ENCODE peak calls at places on chromosome 19, in seven cellular contexts. One of them, this sample, is unnamed.

GRCh38 chr19:3443840-3444694 is 36.3 kb downstream of the SMIM24 start:
- DNase-seq in epithelial cell of proximal tubule: no peak
- DNase-seq in neural crest cell: peak; percentile 78
- DNase-seq in sciatic nerve: no peak
- DNase-seq in activated CD4-positive, alpha-beta memory T cell treated with anti-CD3 and anti-CD28 coated beads for 36 hours: no peak
- DNase-seq in OCI-LY7: no peak
- DNase-seq in KBM-7: peak; percentile 32
- DNase-seq in this sample: no peak

GRCh38 chr19:10915511-10916091 is 12.8 kb downstream of the YIPF2 start:
- DNase-seq in activated CD4-positive, alpha-beta memory T cell treated with anti-CD3 and anti-CD28 coated beads for 36 hours: no peak
- DNase-seq in epithelial cell of proximal tubule: no peak
- DNase-seq in KBM-7: no peak
- DNase-seq in sciatic nerve: no peak
- DNase-seq in OCI-LY7: no peak
- DNase-seq in neural crest cell: no peak
- DNase-seq in this sample: no peak

GRCh38 chr19:1571358-1571757 is 3.2 kb upstream of the MEX3D start:
- DNase-seq in neural crest cell: no peak
- DNase-seq in KBM-7: no peak
- DNase-seq in sciatic nerve: no peak
- DNase-seq in epithelial cell of proximal tubule: no peak
- DNase-seq in activated CD4-positive, alpha-beta memory T cell treated with anti-CD3 and anti-CD28 coated beads for 36 hours: no peak
- DNase-seq in OCI-LY7: no peak
- DNase-seq in this sample: no peak

GRCh38 chr19:7668842-7669241 is at the start of gene RETN:
- DNase-seq in activated CD4-positive, alpha-beta memory T cell treated with anti-CD3 and anti-CD28 coated beads for 36 hours: no peak
- DNase-seq in KBM-7: no peak
- DNase-seq in neural crest cell: no peak
- DNase-seq in epithelial cell of proximal tubule: no peak
- DNase-seq in sciatic nerve: no peak
- DNase-seq in OCI-LY7: no peak
- DNase-seq in this sample: no peak

GRCh38 chr19:12864721-12865715 is 16.2 kb downstream of the DNASE2 start:
- DNase-seq in epithelial cell of proximal tubule: no peak
- DNase-seq in KBM-7: no peak
- DNase-seq in sciatic nerve: no peak
- DNase-seq in OCI-LY7: no peak
- DNase-seq in neural crest cell: no peak
- DNase-seq in activated CD4-positive, alpha-beta memory T cell treated with anti-CD3 and anti-CD28 coated beads for 36 hours: no peak
- DNase-seq in this sample: no peak

GRCh38 chr19:40410030-40410389 is 3.2 kb downstream of the PRX start:
- DNase-seq in epithelial cell of proximal tubule: no peak
- DNase-seq in sciatic nerve: no peak
- DNase-seq in KBM-7: no peak
- DNase-seq in OCI-LY7: no peak
- DNase-seq in neural crest cell: no peak
- DNase-seq in activated CD4-positive, alpha-beta memory T cell treated with anti-CD3 and anti-CD28 coated beads for 36 hours: no peak
- DNase-seq in this sample: no peak

GRCh38 chr19:47284324-47284899 is 9.7 kb downstream of the INAFM1 start:
- DNase-seq in sciatic nerve: no peak
- DNase-seq in KBM-7: peak; percentile 80
- DNase-seq in epithelial cell of proximal tubule: no peak
- DNase-seq in neural crest cell: peak; percentile 79
- DNase-seq in OCI-LY7: peak; percentile 68
- DNase-seq in activated CD4-positive, alpha-beta memory T cell treated with anti-CD3 and anti-CD28 coated beads for 36 hours: no peak
- DNase-seq in this sample: peak; percentile 77

GRCh38 chr19:39083983-39084731 is at the start of gene ACP7:
- DNase-seq in activated CD4-positive, alpha-beta memory T cell treated with anti-CD3 and anti-CD28 coated beads for 36 hours: peak; percentile 38
- DNase-seq in OCI-LY7: no peak
- DNase-seq in KBM-7: no peak
- DNase-seq in epithelial cell of proximal tubule: no peak
- DNase-seq in neural crest cell: no peak
- DNase-seq in sciatic nerve: no peak
- DNase-seq in this sample: no peak

GRCh38 chr19:29811125-29812079 is at the start of gene CCNE1:
- DNase-seq in activated CD4-positive, alpha-beta memory T cell treated with anti-CD3 and anti-CD28 coated beads for 36 hours: peak; percentile 96
- DNase-seq in epithelial cell of proximal tubule: no peak
- DNase-seq in neural crest cell: peak; percentile 86
- DNase-seq in sciatic nerve: peak; percentile 98
- DNase-seq in OCI-LY7: peak; percentile 86
- DNase-seq in KBM-7: peak; percentile 80
- DNase-seq in this sample: peak; percentile 94

GRCh38 chr19:36963262-36963661 is 47.1 kb downstream of the ZNF568 start:
- DNase-seq in activated CD4-positive, alpha-beta memory T cell treated with anti-CD3 and anti-CD28 coated beads for 36 hours: no peak
- DNase-seq in epithelial cell of proximal tubule: no peak
- DNase-seq in OCI-LY7: no peak
- DNase-seq in neural crest cell: no peak
- DNase-seq in KBM-7: no peak
- DNase-seq in sciatic nerve: no peak
- DNase-seq in this sample: no peak

GRCh38 chr19:47157455-47158321 is 27.1 kb downstream of the SAE1 start:
- DNase-seq in epithelial cell of proximal tubule: peak; percentile 46
- DNase-seq in OCI-LY7: peak; percentile 31
- DNase-seq in activated CD4-positive, alpha-beta memory T cell treated with anti-CD3 and anti-CD28 coated beads for 36 hours: peak; percentile 49
- DNase-seq in KBM-7: peak; percentile 79
- DNase-seq in neural crest cell: peak; percentile 47
- DNase-seq in sciatic nerve: no peak
- DNase-seq in this sample: peak; percentile 39

GRCh38 chr19:47765522-47766358 is 12.8 kb upstream of the SELENOW start:
- DNase-seq in sciatic nerve: peak; percentile 83
- DNase-seq in neural crest cell: peak; percentile 83
- DNase-seq in OCI-LY7: peak; percentile 70
- DNase-seq in epithelial cell of proximal tubule: no peak
- DNase-seq in activated CD4-positive, alpha-beta memory T cell treated with anti-CD3 and anti-CD28 coated beads for 36 hours: peak; percentile 55
- DNase-seq in KBM-7: peak; percentile 74
- DNase-seq in this sample: peak; percentile 68

GRCh38 chr19:50043967-50044366 is 18.2 kb downstream of the ZNF473 start:
- DNase-seq in sciatic nerve: no peak
- DNase-seq in epithelial cell of proximal tubule: no peak
- DNase-seq in activated CD4-positive, alpha-beta memory T cell treated with anti-CD3 and anti-CD28 coated beads for 36 hours: no peak
- DNase-seq in neural crest cell: no peak
- DNase-seq in OCI-LY7: no peak
- DNase-seq in KBM-7: no peak
- DNase-seq in this sample: no peak

GRCh38 chr19:35120492-35120891 is 4.9 kb downstream of the FXYD3 start:
- DNase-seq in epithelial cell of proximal tubule: no peak
- DNase-seq in OCI-LY7: no peak
- DNase-seq in KBM-7: no peak
- DNase-seq in sciatic nerve: no peak
- DNase-seq in activated CD4-positive, alpha-beta memory T cell treated with anti-CD3 and anti-CD28 coated beads for 36 hours: no peak
- DNase-seq in neural crest cell: no peak
- DNase-seq in this sample: no peak

GRCh38 chr19:53047379-53047778 is 2.8 kb downstream of the ERVV-2 start:
- DNase-seq in KBM-7: no peak
- DNase-seq in sciatic nerve: no peak
- DNase-seq in epithelial cell of proximal tubule: no peak
- DNase-seq in activated CD4-positive, alpha-beta memory T cell treated with anti-CD3 and anti-CD28 coated beads for 36 hours: no peak
- DNase-seq in OCI-LY7: no peak
- DNase-seq in neural crest cell: no peak
- DNase-seq in this sample: no peak

GRCh38 chr19:55675661-55676354 is 782 bp downstream of the EPN1 start:
- DNase-seq in activated CD4-positive, alpha-beta memory T cell treated with anti-CD3 and anti-CD28 coated beads for 36 hours: no peak
- DNase-seq in neural crest cell: no peak
- DNase-seq in OCI-LY7: peak; percentile 28
- DNase-seq in KBM-7: no peak
- DNase-seq in epithelial cell of proximal tubule: no peak
- DNase-seq in sciatic nerve: no peak
- DNase-seq in this sample: no peak

GRCh38 chr19:2160384-2160783 is 3.3 kb upstream of the DOT1L start:
- DNase-seq in activated CD4-positive, alpha-beta memory T cell treated with anti-CD3 and anti-CD28 coated beads for 36 hours: no peak
- DNase-seq in KBM-7: no peak
- DNase-seq in OCI-LY7: no peak
- DNase-seq in neural crest cell: no peak
- DNase-seq in sciatic nerve: no peak
- DNase-seq in epithelial cell of proximal tubule: no peak
- DNase-seq in this sample: no peak

GRCh38 chr19:38078302-38078930 is 145.6 kb downstream of the DPF1 start:
- DNase-seq in KBM-7: no peak
- DNase-seq in neural crest cell: no peak
- DNase-seq in OCI-LY7: no peak
- DNase-seq in sciatic nerve: no peak
- DNase-seq in activated CD4-positive, alpha-beta memory T cell treated with anti-CD3 and anti-CD28 coated beads for 36 hours: no peak
- DNase-seq in epithelial cell of proximal tubule: no peak
- DNase-seq in this sample: no peak

GRCh38 chr19:1884291-1884718 is 991 bp downstream of the ABHD17A start:
- DNase-seq in activated CD4-positive, alpha-beta memory T cell treated with anti-CD3 and anti-CD28 coated beads for 36 hours: peak; percentile 60
- DNase-seq in neural crest cell: no peak
- DNase-seq in sciatic nerve: no peak
- DNase-seq in OCI-LY7: peak; percentile 34
- DNase-seq in epithelial cell of proximal tubule: no peak
- DNase-seq in KBM-7: no peak
- DNase-seq in this sample: no peak